ENCODE peak calls at places on chromosome 18, in four cellular contexts. F, K, E and Z are unnamed samples.

GRCh38 chr18:7084766-7085080 is 32.9 kb downstream of the LAMA1 start:
- DNase-seq in F (no peak), K (peak), E (no peak), Z (no peak)

GRCh38 chr18:69838620-69839411 is 108.9 kb downstream of the CD226 start:
- DNase-seq in F (no peak), K (peak), E (no peak), Z (no peak)

GRCh38 chr18:57107141-57107832 is 39.6 kb upstream of the BOD1L2 start:
- DNase-seq in F (no peak), K (peak), E (no peak), Z (no peak)

GRCh38 chr18:48490641-48491040 is 48.2 kb upstream of the CTIF start:
- DNase-seq in F (no peak), K (no peak), E (no peak), Z (no peak)

GRCh38 chr18:49547701-49548100 is 14.2 kb upstream of the LIPG start:
- DNase-seq in F (no peak), K (peak), E (no peak), Z (no peak)

GRCh38 chr18:73245345-73245744 is 377.6 kb upstream of the NETO1 start:
- DNase-seq in F (no peak), K (no peak), E (no peak), Z (no peak)

GRCh38 chr18:25289040-25289631 is 62.8 kb downstream of the ZNF521 start:
- DNase-seq in F (no peak), K (peak), E (no peak), Z (no peak)

GRCh38 chr18:11500153-11501122 is 109.0 kb upstream of the SLC35G4 start:
- DNase-seq in F (no peak), K (peak), E (no peak), Z (no peak)

GRCh38 chr18:13879492-13879891 is 35.8 kb downstream of the MC2R start:
- DNase-seq in F (no peak), K (no peak), E (no peak), Z (no peak)

GRCh38 chr18:12426924-12427323 is 19.2 kb downstream of the PRELID3A start:
- DNase-seq in F (no peak), K (peak), E (no peak), Z (no peak)

GRCh38 chr18:44080054-44080453 is 600.6 kb upstream of the SETBP1 start:
- DNase-seq in F (no peak), K (peak), E (no peak), Z (no peak)

GRCh38 chr18:31965331-31965970 is 22.5 kb upstream of the TRAPPC8 start:
- DNase-seq in F (no peak), K (no peak), E (no peak), Z (no peak)

GRCh38 chr18:23503967-23504352 is 649 bp downstream of the RMC1 start:
- DNase-seq in F (no peak), K (no peak), E (peak), Z (no peak)

GRCh38 chr18:57519668-57520424 is 66.7 kb downstream of the FECH start:
- DNase-seq in F (no peak), K (no peak), E (no peak), Z (no peak)

GRCh38 chr18:55376387-55376786 is 211.6 kb downstream of the TCF4 start:
- DNase-seq in F (no peak), K (no peak), E (no peak), Z (peak)

GRCh38 chr18:13260114-13260926 is 41.8 kb downstream of the LDLRAD4 start:
- DNase-seq in F (no peak), K (peak), E (no peak), Z (no peak)

GRCh38 chr18:3246636-3247242 is 862 bp upstream of the MYL12A start:
- DNase-seq in F (no peak), K (peak), E (peak), Z (peak)

GRCh38 chr18:36191711-36192110 is 4.4 kb downstream of the MOCOS start:
- DNase-seq in F (no peak), K (no peak), E (no peak), Z (no peak)

GRCh38 chr18:22177496-22177866 is 8.1 kb downstream of the GATA6 start:
- DNase-seq in F (no peak), K (no peak), E (no peak), Z (no peak)

GRCh38 chr18:72155327-72155726 is 388.8 kb downstream of the CBLN2 start:
- DNase-seq in F (no peak), K (no peak), E (no peak), Z (no peak)

GRCh38 chr18:76426738-76427305 is 68.2 kb downstream of the ZNF516 start:
- DNase-seq in F (no peak), K (no peak), E (no peak), Z (no peak)

GRCh38 chr18:24491882-24492281 is 31.4 kb downstream of the HRH4 start:
- DNase-seq in F (no peak), K (no peak), E (no peak), Z (no peak)

GRCh38 chr18:23484783-23485182 is 18.5 kb upstream of the RMC1 start:
- DNase-seq in F (no peak), K (no peak), E (no peak), Z (no peak)

GRCh38 chr18:75070235-75070624 is 138.7 kb downstream of the PTGR3 start:
- DNase-seq in F (no peak), K (no peak), E (no peak), Z (no peak)

GRCh38 chr18:48589797-48590519 is 51.1 kb downstream of the CTIF start:
- DNase-seq in F (no peak), K (no peak), E (no peak), Z (no peak)

GRCh38 chr18:54825626-54826344 is 2.5 kb upstream of the RAB27B start:
- DNase-seq in F (no peak), K (no peak), E (no peak), Z (no peak)

GRCh38 chr18:34787931-34788532 is 77.9 kb downstream of the DTNA start:
- DNase-seq in F (no peak), K (peak), E (no peak), Z (no peak)

GRCh38 chr18:59372975-59373374 is 13.9 kb upstream of the LMAN1 start:
- DNase-seq in F (no peak), K (no peak), E (no peak), Z (no peak)

GRCh38 chr18:67425724-67426123 is 90.8 kb downstream of the DSEL start:
- DNase-seq in F (no peak), K (peak), E (no peak), Z (no peak)

GRCh38 chr18:39453882-39454281 is 1888.3 kb upstream of the CELF4 start:
- DNase-seq in F (no peak), K (peak), E (no peak), Z (no peak)

GRCh38 chr18:79588131-79588635 is 91.4 kb upstream of the CTDP1 start:
- DNase-seq in F (no peak), K (no peak), E (no peak), Z (no peak)

GRCh38 chr18:47075098-47075883 is 39.9 kb upstream of the ELOA2 start:
- DNase-seq in F (no peak), K (peak), E (no peak), Z (no peak)

GRCh38 chr18:55517055-55517454 is 70.9 kb downstream of the TCF4 start:
- DNase-seq in F (no peak), K (no peak), E (no peak), Z (no peak)

GRCh38 chr18:56391933-56392590 is 246.3 kb downstream of the TXNL1 start:
- DNase-seq in F (no peak), K (no peak), E (no peak), Z (no peak)

GRCh38 chr18:74351354-74351753 is 35.7 kb downstream of the C18orf63 start:
- DNase-seq in F (no peak), K (peak), E (no peak), Z (no peak)